ENCODE peak calls at places on chromosomes 12 and 14, in four cellular contexts. One of them, this sample, is unnamed. For H3K4me1 and H3K9me3, the result is how much of the 10 kb centered on the place peaks cover.

GRCh38 chr12:67701121-67701520 is 52.6 kb downstream of the DYRK2 start:
- DNase-seq in body of pancreas: no peak
- DNase-seq in uterus: no peak
- DNase-seq in H1: no peak
- DNase-seq in this sample: no peak

GRCh38 chr12:54220567-54220966 is 31.8 kb upstream of the SMUG1 start:
- DNase-seq in body of pancreas: no peak
- DNase-seq in uterus: no peak
- DNase-seq in H1: no peak
- DNase-seq in this sample: no peak

GRCh38 chr12:21323736-21324135 is 11.0 kb downstream of the SLCO1A2 start:
- DNase-seq in body of pancreas: no peak
- DNase-seq in uterus: no peak
- DNase-seq in H1: no peak
- DNase-seq in this sample: no peak

GRCh38 chr12:31008241-31008711 is 65.4 kb upstream of the DDX11 start:
- DNase-seq in body of pancreas: no peak
- DNase-seq in uterus: no peak
- DNase-seq in H1: no peak
- DNase-seq in this sample: no peak

GRCh38 chr14:55713496-55713895 is 133.5 kb downstream of the KTN1 start:
- DNase-seq in body of pancreas: no peak
- DNase-seq in uterus: no peak
- DNase-seq in H1: no peak
- DNase-seq in this sample: no peak

GRCh38 chr14:62682208-62682607 is 363.1 kb downstream of the KCNH5 start:
- DNase-seq in body of pancreas: no peak
- DNase-seq in uterus: no peak
- DNase-seq in H1: no peak
- DNase-seq in this sample: no peak

GRCh38 chr12:41437578-41437977 is 249.5 kb downstream of the PDZRN4 start:
- DNase-seq in body of pancreas: no peak
- DNase-seq in uterus: no peak
- DNase-seq in H1: no peak
- DNase-seq in this sample: no peak

GRCh38 chr12:64457036-64457435 is 5.1 kb downstream of the TBK1 start:
- DNase-seq in body of pancreas: no peak
- DNase-seq in uterus: no peak
- DNase-seq in H1: no peak
- DNase-seq in this sample: no peak

GRCh38 chr14:102523200-102524025 is 13.8 kb upstream of the ANKRD9 start:
- DNase-seq in body of pancreas: no peak
- DNase-seq in uterus: no peak
- DNase-seq in H1: no peak
- DNase-seq in this sample: no peak

GRCh38 chr12:59834659-59835474 is 239.0 kb downstream of the SLC16A7 start:
- DNase-seq in body of pancreas: no peak
- DNase-seq in uterus: no peak
- DNase-seq in H1: no peak
- DNase-seq in this sample: no peak

GRCh38 chr14:42374332-42374731 is 767.7 kb downstream of the LRFN5 start:
- DNase-seq in body of pancreas: no peak
- DNase-seq in uterus: no peak
- DNase-seq in H1: no peak
- DNase-seq in this sample: no peak

GRCh38 chr14:34665785-34666425 is 36.0 kb upstream of the SNX6 start:
- DNase-seq in body of pancreas: peak
- DNase-seq in uterus: no peak
- DNase-seq in H1: no peak
- DNase-seq in this sample: peak

GRCh38 chr12:90987101-90987500 is 17.7 kb downstream of the EPYC start:
- DNase-seq in body of pancreas: no peak
- DNase-seq in uterus: no peak
- DNase-seq in H1: no peak
- DNase-seq in this sample: no peak

GRCh38 chr12:41264281-41264680 is 76.2 kb downstream of the PDZRN4 start:
- DNase-seq in body of pancreas: no peak
- DNase-seq in uterus: no peak
- DNase-seq in H1: no peak
- DNase-seq in this sample: no peak

GRCh38 chr12:58888131-58888783 is 32.0 kb downstream of the LRIG3 start:
- DNase-seq in body of pancreas: peak
- DNase-seq in uterus: no peak
- DNase-seq in H1: no peak
- DNase-seq in this sample: no peak

GRCh38 chr14:64337901-64338615 is 43.9 kb upstream of the ESR2 start:
- DNase-seq in body of pancreas: peak
- DNase-seq in uterus: peak
- DNase-seq in H1: peak
- DNase-seq in this sample: peak

GRCh38 chr14:52286659-52287649 is 19.5 kb downstream of the PTGDR start:
- DNase-seq in body of pancreas: no peak
- DNase-seq in uterus: no peak
- DNase-seq in H1: peak
- DNase-seq in this sample: no peak

GRCh38 chr12:15688202-15688736 is 100.9 kb downstream of the EPS8 start:
- DNase-seq in body of pancreas: peak
- DNase-seq in uterus: no peak
- DNase-seq in H1: peak
- DNase-seq in this sample: peak

DNA sequence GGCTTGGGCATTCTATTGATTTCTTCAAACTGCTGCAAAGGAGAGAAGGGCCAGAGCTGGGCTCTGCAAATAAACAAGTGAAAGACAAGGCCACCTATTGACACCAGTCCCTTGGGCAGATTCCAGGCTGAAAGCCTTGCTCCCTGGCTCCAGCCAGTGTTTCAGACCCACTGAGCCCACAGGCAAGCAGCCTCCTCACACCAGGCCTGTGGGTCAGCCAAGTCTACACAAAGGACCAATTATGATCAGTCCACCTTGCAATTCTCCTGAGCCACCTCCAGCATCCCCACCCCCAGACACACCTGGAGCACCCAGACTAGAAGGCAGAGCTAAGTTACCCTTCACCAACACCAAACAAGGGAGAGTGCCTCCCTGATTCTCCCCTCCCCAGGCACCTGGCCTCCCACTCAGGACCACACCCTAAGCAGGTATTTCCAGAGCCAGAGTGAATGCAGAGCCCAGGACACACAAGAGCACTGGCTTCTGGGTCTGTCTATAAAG is 13.8 kb downstream of the ACTN1 start:
- DNase-seq in body of pancreas: peak
- DNase-seq in uterus: no peak
- DNase-seq in H1: no peak
- DNase-seq in this sample: no peak
- H3K4me1 ChIP-seq in body of pancreas: half or more
- H3K4me1 ChIP-seq in uterus: under half
- H3K4me1 ChIP-seq in H1: under half
- H3K4me1 ChIP-seq in this sample: half or more

DNA sequence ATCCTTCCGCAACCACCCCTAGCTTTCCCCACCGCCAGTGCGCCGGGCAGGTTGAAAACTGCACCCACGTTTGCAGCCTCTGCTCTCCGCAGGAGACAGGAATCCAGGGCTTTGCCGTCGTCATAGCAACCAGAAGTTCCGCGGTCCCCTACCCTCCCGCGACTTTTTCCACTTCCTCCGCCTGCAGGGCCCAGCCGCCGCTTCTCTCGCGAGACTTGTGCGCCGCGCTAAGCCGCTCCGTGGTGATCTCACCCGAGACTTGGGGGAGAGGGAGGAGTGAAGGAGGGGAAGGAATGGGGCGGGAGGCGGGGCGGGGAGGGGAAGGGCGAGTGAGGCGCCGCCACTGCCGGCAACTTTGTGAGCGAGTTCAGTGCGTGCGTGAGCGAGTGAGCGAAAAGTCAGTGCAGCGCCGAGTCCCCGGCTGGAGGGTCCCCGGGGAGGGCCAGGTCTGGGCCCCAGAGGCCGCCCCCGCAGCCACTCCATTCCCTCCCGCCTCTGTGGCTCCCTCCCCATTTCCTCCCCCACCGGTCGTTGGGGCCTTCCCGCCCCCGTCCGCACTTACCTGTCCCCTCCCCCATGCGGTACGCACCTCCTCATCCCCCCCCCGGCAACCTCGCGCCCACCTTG is 413.0 kb downstream of the PCNX1 start:
- DNase-seq in body of pancreas: peak
- DNase-seq in uterus: peak
- DNase-seq in H1: peak
- DNase-seq in this sample: peak
- TF ChIP-seq POLR2A in body of pancreas: peak
- TF ChIP-seq POLR2A in uterus: peak
- TF ChIP-seq POLR2A in H1: peak
- TF ChIP-seq POLR2A in this sample: peak

GRCh38 chr12:87369161-87369560 is 660.0 kb downstream of the C12orf50 start:
- DNase-seq in body of pancreas: no peak
- DNase-seq in uterus: no peak
- DNase-seq in H1: no peak
- DNase-seq in this sample: no peak
- H3K9me3 ChIP-seq in body of pancreas: under half
- H3K9me3 ChIP-seq in uterus: under half
- H3K9me3 ChIP-seq in H1: under half
- H3K9me3 ChIP-seq in this sample: under half

DNA sequence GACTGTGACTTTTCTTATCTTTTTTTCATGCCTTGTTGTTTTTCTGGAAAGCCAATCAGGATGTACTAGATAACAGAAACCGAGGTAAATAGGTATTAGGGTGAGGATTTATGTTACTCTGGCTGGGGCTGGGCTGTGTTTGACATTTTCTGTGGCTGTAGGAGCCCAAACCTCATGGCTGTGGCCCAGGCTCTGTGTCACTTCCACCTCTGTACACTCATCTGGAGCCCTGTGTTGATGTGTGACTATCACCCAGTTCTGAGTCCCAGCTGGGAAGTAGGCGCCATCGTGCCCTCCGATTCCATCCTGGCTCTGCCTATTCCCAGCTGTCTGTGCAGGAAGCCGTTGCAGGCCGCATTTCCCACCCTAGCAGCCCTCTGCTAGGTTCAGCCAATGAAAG is 1.6 kb upstream of the HHIPL1 start:
- DNase-seq in body of pancreas: no peak
- DNase-seq in uterus: no peak
- DNase-seq in H1: no peak
- DNase-seq in this sample: no peak
- H3K4me1 ChIP-seq in body of pancreas: under half
- H3K4me1 ChIP-seq in uterus: under half
- H3K4me1 ChIP-seq in H1: under half
- H3K4me1 ChIP-seq in this sample: under half

GRCh38 chr12:114836609-114837008 is 152.6 kb upstream of the TBX3 start:
- DNase-seq in body of pancreas: no peak
- DNase-seq in uterus: no peak
- DNase-seq in H1: no peak
- DNase-seq in this sample: no peak
- TF ChIP-seq POLR2A in body of pancreas: no peak
- TF ChIP-seq POLR2A in uterus: no peak
- TF ChIP-seq POLR2A in H1: no peak
- TF ChIP-seq POLR2A in this sample: no peak

DNA sequence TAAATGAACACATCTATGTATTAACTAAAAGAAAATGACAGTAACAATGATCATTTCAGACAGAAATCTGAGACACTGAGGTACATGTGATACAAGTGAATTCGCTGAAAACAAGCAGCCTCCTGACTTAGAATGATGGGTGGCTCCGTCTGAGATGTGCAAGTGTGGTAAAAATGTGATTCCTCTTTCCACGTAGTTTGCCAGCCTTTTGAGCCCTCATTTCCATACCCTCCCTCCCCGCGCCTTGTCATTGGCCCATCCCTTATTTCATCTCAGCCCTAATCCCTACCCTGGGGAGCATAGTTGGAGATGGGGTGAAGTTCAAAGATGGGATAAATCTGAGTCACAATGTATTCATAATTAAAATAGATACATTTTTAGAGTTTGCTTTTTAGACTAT is 107.8 kb downstream of the BMP4 start:
- DNase-seq in body of pancreas: no peak
- DNase-seq in uterus: no peak
- DNase-seq in H1: no peak
- DNase-seq in this sample: no peak
- H3K9me3 ChIP-seq in body of pancreas: under half
- H3K9me3 ChIP-seq in uterus: under half
- H3K9me3 ChIP-seq in H1: under half
- H3K9me3 ChIP-seq in this sample: under half

DNA sequence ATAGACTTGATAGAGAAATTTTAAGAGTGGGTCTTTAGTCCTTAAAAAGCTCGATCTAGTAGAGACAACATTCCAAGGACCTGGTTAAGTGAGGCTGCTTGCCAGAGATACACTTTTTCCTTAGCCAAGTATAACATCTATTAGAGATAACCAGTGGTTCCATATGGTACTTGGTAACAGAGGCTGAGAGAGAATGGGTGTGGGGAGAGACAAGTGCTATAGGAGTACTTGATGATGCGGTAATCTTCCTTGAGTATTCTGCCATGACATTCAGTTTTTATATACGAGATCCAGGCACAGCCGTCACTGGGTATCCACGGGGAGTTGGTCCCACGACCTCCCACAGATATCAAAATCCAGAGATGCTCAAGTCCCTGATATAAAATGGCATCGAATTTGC is 77.4 kb upstream of the REP15 start:
- DNase-seq in body of pancreas: no peak
- DNase-seq in uterus: no peak
- DNase-seq in H1: no peak
- DNase-seq in this sample: no peak
- H3K4me1 ChIP-seq in body of pancreas: under half
- H3K4me1 ChIP-seq in uterus: under half
- H3K4me1 ChIP-seq in H1: under half
- H3K4me1 ChIP-seq in this sample: under half

DNA sequence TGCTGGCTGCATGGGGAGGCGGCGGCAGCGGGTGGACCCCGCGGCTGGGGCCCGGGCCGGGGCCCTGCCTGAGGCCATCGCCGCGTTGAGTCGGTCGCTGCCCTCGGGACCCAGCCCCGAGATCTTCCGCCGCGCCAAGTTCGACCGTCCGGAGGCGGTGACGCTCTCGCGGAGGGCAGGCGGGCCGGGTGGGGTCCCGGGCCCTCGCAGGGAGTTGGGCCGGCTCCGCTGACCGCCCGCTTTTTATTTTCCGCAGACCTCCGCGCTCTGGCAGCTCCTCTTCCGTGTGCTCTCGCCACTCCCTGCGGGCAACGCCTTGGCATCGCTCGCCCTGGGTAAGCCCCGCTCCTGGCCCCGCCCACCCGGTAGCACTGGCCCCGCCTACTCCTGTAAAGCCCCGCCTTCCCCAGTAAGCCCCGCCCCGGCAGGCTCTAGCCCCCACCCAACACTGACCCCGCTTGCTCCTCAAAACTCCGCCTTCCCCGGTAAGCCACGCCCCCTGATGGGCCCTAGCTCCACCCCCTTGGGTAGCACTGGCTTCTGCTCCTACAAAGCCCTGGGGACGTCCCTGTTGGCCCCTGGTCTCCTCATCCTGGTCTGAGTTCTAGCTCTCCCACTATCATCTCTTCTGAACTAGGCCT is 440 bp downstream of the TEDC1 start:
- DNase-seq in body of pancreas: peak
- DNase-seq in uterus: peak
- DNase-seq in H1: peak
- DNase-seq in this sample: peak
- TF ChIP-seq POLR2A in body of pancreas: no peak
- TF ChIP-seq POLR2A in uterus: peak
- TF ChIP-seq POLR2A in H1: no peak
- TF ChIP-seq POLR2A in this sample: no peak

This sample was measured in heart left ventricle.